ENCODE peak calls at places on chromosomes 7 and 10, in eight cellular contexts. I is gastrocnemius medialis; M is CD8-positive, alpha-beta memory T cell; K is AG04449; U is choroid plexus epithelial cell; G is OCI-LY7; H is pancreas; E is HCT116. V is an unnamed sample.
A peak's percentile ranks its signal among the peaks of the same experiment; 100 is the strongest.

GRCh38 chr7:115271332-115272235 is 349.7 kb downstream of the MDFIC start:
- DNase-seq in I (no peak), M (no peak), K (peak; percentile 12), U (peak; percentile 80), G (no peak), H (no peak), E (no peak), V (no peak)

GRCh38 chr10:116826803-116827202 is 22.5 kb upstream of the ENO4 start:
- DNase-seq in I (no peak), M (no peak), K (peak; percentile 9), U (peak; percentile 51), G (no peak), H (no peak), E (peak; percentile 12), V (no peak)

GRCh38 chr10:125799446-125799845 is 23.6 kb downstream of the UROS start:
- DNase-seq in I (no peak), M (no peak), K (no peak), U (no peak), G (no peak), H (no peak), E (no peak), V (no peak)

GRCh38 chr7:74289018-74289659 is at the start of gene CLIP2:
- DNase-seq in I (peak; percentile 41), M (peak; percentile 81), K (no peak), U (peak; percentile 81), G (peak; percentile 83), H (peak; percentile 80), E (peak; percentile 54), V (no peak)

GRCh38 chr7:150966002-150966401 is 12.1 kb downstream of the KCNH2 start:
- DNase-seq in I (no peak), M (no peak), K (no peak), U (no peak), G (peak; percentile 20), H (no peak), E (no peak), V (no peak)

GRCh38 chr10:50990568-50991495 is 83.5 kb upstream of the PRKG1 start:
- DNase-seq in I (peak; percentile 69), M (no peak), K (peak; percentile 83), U (peak; percentile 94), G (no peak), H (peak; percentile 72), E (peak; percentile 45), V (peak; percentile 55)

GRCh38 chr10:29646960-29647431 is 12.2 kb upstream of the SVIL start:
- DNase-seq in I (no peak), M (no peak), K (no peak), U (peak; percentile 67), G (no peak), H (no peak), E (no peak), V (no peak)

GRCh38 chr7:86243171-86243570 is 400.5 kb upstream of the GRM3 start:
- DNase-seq in I (no peak), M (no peak), K (no peak), U (no peak), G (no peak), H (no peak), E (no peak), V (no peak)

GRCh38 chr7:55120501-55121198 is 101.8 kb downstream of the EGFR start:
- DNase-seq in I (no peak), M (no peak), K (no peak), U (peak; percentile 68), G (no peak), H (peak; percentile 40), E (no peak), V (no peak)

GRCh38 chr10:24012249-24012803 is 196.6 kb upstream of the KIAA1217 start:
- DNase-seq in I (no peak), M (no peak), K (no peak), U (no peak), G (no peak), H (no peak), E (no peak), V (no peak)

GRCh38 chr10:105063796-105064195 is 422.7 kb downstream of the SORCS3 start:
- DNase-seq in I (no peak), M (no peak), K (no peak), U (peak; percentile 1), G (peak; percentile 17), H (peak; percentile 20), E (peak; percentile 2), V (no peak)

GRCh38 chr7:45399069-45399468 is 175.1 kb upstream of the ADCY1 start:
- DNase-seq in I (no peak), M (no peak), K (no peak), U (no peak), G (no peak), H (no peak), E (no peak), V (no peak)

GRCh38 chr10:89390875-89391576 is 1.4 kb upstream of the IFIT1 start:
- DNase-seq in I (no peak), M (no peak), K (no peak), U (peak; percentile 33), G (no peak), H (no peak), E (no peak), V (no peak)

GRCh38 chr10:31604646-31605170 is 285.7 kb downstream of the ZEB1 start:
- DNase-seq in I (no peak), M (no peak), K (no peak), U (no peak), G (no peak), H (no peak), E (no peak), V (no peak)

GRCh38 chr10:31605426-31605825 is 286.4 kb downstream of the ZEB1 start:
- DNase-seq in I (no peak), M (no peak), K (no peak), U (no peak), G (no peak), H (no peak), E (no peak), V (no peak)

GRCh38 chr10:31603245-31604087 is 284.4 kb downstream of the ZEB1 start:
- DNase-seq in I (peak; percentile 95), M (peak; percentile 67), K (no peak), U (peak; percentile 92), G (no peak), H (peak; percentile 96), E (peak; percentile 90), V (peak; percentile 73)

GRCh38 chr10:31602541-31603244 is 283.7 kb downstream of the ZEB1 start:
- DNase-seq in I (peak; percentile 91), M (no peak), K (no peak), U (peak; percentile 75), G (no peak), H (peak; percentile 73), E (no peak), V (no peak)

DNA sequence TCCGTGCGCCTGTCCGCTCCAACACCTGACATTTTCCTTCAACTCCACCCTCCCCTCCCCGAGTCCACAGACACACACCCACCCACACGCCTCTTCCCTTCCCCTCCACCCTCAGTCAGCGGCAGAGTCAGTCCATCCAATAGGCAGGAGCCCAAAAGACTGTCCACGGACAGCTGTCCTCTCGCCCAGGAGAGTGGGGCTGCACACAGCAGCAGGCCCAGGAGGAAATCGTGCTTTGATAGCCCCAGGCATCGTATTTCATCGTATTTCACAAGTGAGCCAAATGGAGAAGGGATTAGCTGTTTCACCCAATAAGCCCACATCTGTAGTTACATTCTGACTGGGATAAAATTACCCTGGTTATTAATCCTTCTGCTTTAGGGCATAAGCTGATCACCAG is 285.1 kb downstream of the ZEB1 start:
- DNase-seq in I (no peak), M (no peak), K (no peak), U (peak; percentile 34), G (no peak), H (no peak), E (no peak), V (no peak)
- H3K4me3 ChIP-seq in I (peak overlapping the region; percentile 68), M (no peak overlapping the region), K (no peak overlapping the region), U (no peak overlapping the region), G (no peak overlapping the region), H (no peak overlapping the region), E (peak overlapping the region; percentile 67), V (peak overlapping the region; percentile 55)

GRCh38 chr7:148978091-148978490 is 50.2 kb downstream of the PDIA4 start:
- DNase-seq in I (no peak), M (no peak), K (no peak), U (no peak), G (no peak), H (no peak), E (no peak), V (no peak)
- H3K4me3 ChIP-seq in I (no peak overlapping the region), M (no peak overlapping the region), K (no peak overlapping the region), U (no peak overlapping the region), G (no peak overlapping the region), H (no peak overlapping the region), E (no peak overlapping the region), V (no peak overlapping the region)

GRCh38 chr7:945147-945555 is 9.3 kb downstream of the ADAP1 start:
- DNase-seq in I (no peak), M (peak; percentile 33), K (no peak), U (no peak), G (no peak), H (no peak), E (no peak), V (no peak)

GRCh38 chr7:944744-945143 is 9.7 kb downstream of the ADAP1 start:
- DNase-seq in I (no peak), M (no peak), K (no peak), U (no peak), G (no peak), H (no peak), E (no peak), V (no peak)

GRCh38 chr7:946256-946996 is 8.1 kb downstream of the ADAP1 start:
- DNase-seq in I (no peak), M (peak; percentile 26), K (no peak), U (no peak), G (no peak), H (no peak), E (no peak), V (no peak)

GRCh38 chr7:947391-948210 is 6.9 kb downstream of the ADAP1 start:
- DNase-seq in I (no peak), M (peak; percentile 36), K (no peak), U (no peak), G (no peak), H (no peak), E (no peak), V (no peak)

GRCh38 chr7:945556-946255 is 8.8 kb downstream of the ADAP1 start:
- DNase-seq in I (no peak), M (peak; percentile 42), K (no peak), U (no peak), G (no peak), H (peak; percentile 90), E (peak; percentile 86), V (no peak)
- H3K4me3 ChIP-seq in I (no peak overlapping the region), M (no peak overlapping the region), K (no peak overlapping the region), U (no peak overlapping the region), G (no peak overlapping the region), H (peak overlapping the region; percentile 60), E (peak overlapping the region; percentile 68), V (no peak overlapping the region)

GRCh38 chr10:86518781-86519180 is 2.8 kb downstream of the WAPL start:
- DNase-seq in I (no peak), M (no peak), K (no peak), U (no peak), G (no peak), H (no peak), E (no peak), V (no peak)
- H3K4me3 ChIP-seq in I (no peak overlapping the region), M (no peak overlapping the region), K (no peak overlapping the region), U (no peak overlapping the region), G (peak overlapping the region; percentile 93), H (no peak overlapping the region), E (no peak overlapping the region), V (no peak overlapping the region)

DNA sequence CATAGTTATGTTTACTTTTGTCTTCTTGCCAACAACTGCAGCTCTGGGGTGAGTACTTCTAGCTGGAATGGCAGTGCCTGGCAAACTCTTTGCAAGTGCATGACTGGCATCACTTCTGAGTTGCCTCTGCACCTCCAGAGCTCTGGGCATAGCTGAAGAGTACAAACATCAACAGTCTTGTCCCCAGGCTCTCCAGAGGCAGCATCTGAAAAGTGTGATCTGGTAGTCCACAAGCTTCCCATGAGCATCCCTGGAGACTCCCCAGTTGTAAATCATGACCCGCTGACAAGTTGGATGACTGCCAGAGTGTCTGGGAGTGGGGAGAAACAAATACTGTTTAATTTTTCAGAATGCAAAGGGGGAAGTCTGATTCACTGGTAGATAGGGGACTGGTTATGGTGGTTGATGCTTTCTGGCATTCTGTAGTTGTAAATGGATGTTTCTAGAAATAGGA is 138.9 kb upstream of the CDK13 start:
- DNase-seq in I (no peak), M (no peak), K (peak; percentile 14), U (peak; percentile 13), G (no peak), H (no peak), E (no peak), V (no peak)
- H3K4me3 ChIP-seq in I (no peak overlapping the region), M (no peak overlapping the region), K (no peak overlapping the region), U (no peak overlapping the region), G (no peak overlapping the region), H (no peak overlapping the region), E (no peak overlapping the region), V (no peak overlapping the region)